ENCODE peak calls at places on chromosomes 3 and 15, in nine cellular contexts. One of them, this sample, is unnamed.

GRCh38 chr15:67835349-67836133 is 4.3 kb downstream of the RNU6-1 start:
- DNase-seq in NB4: no peak
- DNase-seq in IMR-90: no peak
- DNase-seq in RWPE1: no peak
- DNase-seq in T follicular helper cell: no peak
- DNase-seq in cardiac muscle cell: no peak
- DNase-seq in stimulated activated CD4-positive, alpha-beta T cell treated with anti-CD3 and anti-CD28 coated beads, Interleukin-12 subunit alpha, Interleukin-12 subunit beta, amount 100 ng/mL, for 4 hours: no peak
- DNase-seq in iris pigment epithelial cell: no peak
- DNase-seq in body of pancreas: no peak
- DNase-seq in this sample: peak; percentile 84

GRCh38 chr3:172461530-172462138 is 13.4 kb upstream of the GHSR start:
- DNase-seq in NB4: peak; percentile 42
- DNase-seq in IMR-90: peak; percentile 10
- DNase-seq in RWPE1: peak; percentile 56
- DNase-seq in T follicular helper cell: no peak
- DNase-seq in cardiac muscle cell: peak; percentile 37
- DNase-seq in stimulated activated CD4-positive, alpha-beta T cell treated with anti-CD3 and anti-CD28 coated beads, Interleukin-12 subunit alpha, Interleukin-12 subunit beta, amount 100 ng/mL, for 4 hours: no peak
- DNase-seq in iris pigment epithelial cell: peak; percentile 22
- DNase-seq in body of pancreas: no peak
- DNase-seq in this sample: no peak

GRCh38 chr3:46282041-46282440 is 39.8 kb downstream of the CCR3 start:
- DNase-seq in NB4: no peak
- DNase-seq in IMR-90: no peak
- DNase-seq in RWPE1: no peak
- DNase-seq in T follicular helper cell: no peak
- DNase-seq in cardiac muscle cell: no peak
- DNase-seq in stimulated activated CD4-positive, alpha-beta T cell treated with anti-CD3 and anti-CD28 coated beads, Interleukin-12 subunit alpha, Interleukin-12 subunit beta, amount 100 ng/mL, for 4 hours: no peak
- DNase-seq in iris pigment epithelial cell: no peak
- DNase-seq in body of pancreas: no peak
- DNase-seq in this sample: no peak

GRCh38 chr3:177448987-177449975 is 252.0 kb upstream of the TBL1XR1 start:
- DNase-seq in NB4: peak; percentile 96
- DNase-seq in IMR-90: peak; percentile 78
- DNase-seq in RWPE1: peak; percentile 83
- DNase-seq in T follicular helper cell: no peak
- DNase-seq in cardiac muscle cell: no peak
- DNase-seq in stimulated activated CD4-positive, alpha-beta T cell treated with anti-CD3 and anti-CD28 coated beads, Interleukin-12 subunit alpha, Interleukin-12 subunit beta, amount 100 ng/mL, for 4 hours: no peak
- DNase-seq in iris pigment epithelial cell: peak; percentile 97
- DNase-seq in body of pancreas: no peak
- DNase-seq in this sample: no peak

GRCh38 chr15:88913850-88914169 is 631 bp upstream of the MFGE8 start:
- DNase-seq in NB4: no peak
- DNase-seq in IMR-90: no peak
- DNase-seq in RWPE1: no peak
- DNase-seq in T follicular helper cell: no peak
- DNase-seq in cardiac muscle cell: no peak
- DNase-seq in stimulated activated CD4-positive, alpha-beta T cell treated with anti-CD3 and anti-CD28 coated beads, Interleukin-12 subunit alpha, Interleukin-12 subunit beta, amount 100 ng/mL, for 4 hours: no peak
- DNase-seq in iris pigment epithelial cell: no peak
- DNase-seq in body of pancreas: no peak
- DNase-seq in this sample: no peak

GRCh38 chr15:50458301-50458700 is 34.1 kb downstream of the USP8 start:
- DNase-seq in NB4: no peak
- DNase-seq in IMR-90: no peak
- DNase-seq in RWPE1: no peak
- DNase-seq in T follicular helper cell: no peak
- DNase-seq in cardiac muscle cell: no peak
- DNase-seq in stimulated activated CD4-positive, alpha-beta T cell treated with anti-CD3 and anti-CD28 coated beads, Interleukin-12 subunit alpha, Interleukin-12 subunit beta, amount 100 ng/mL, for 4 hours: no peak
- DNase-seq in iris pigment epithelial cell: no peak
- DNase-seq in body of pancreas: no peak
- DNase-seq in this sample: no peak

GRCh38 chr15:38885001-38885400 is 320.4 kb upstream of the RASGRP1 start:
- DNase-seq in NB4: no peak
- DNase-seq in IMR-90: peak; percentile 48
- DNase-seq in RWPE1: no peak
- DNase-seq in T follicular helper cell: no peak
- DNase-seq in cardiac muscle cell: no peak
- DNase-seq in stimulated activated CD4-positive, alpha-beta T cell treated with anti-CD3 and anti-CD28 coated beads, Interleukin-12 subunit alpha, Interleukin-12 subunit beta, amount 100 ng/mL, for 4 hours: no peak
- DNase-seq in iris pigment epithelial cell: peak; percentile 56
- DNase-seq in body of pancreas: no peak
- DNase-seq in this sample: no peak

GRCh38 chr15:42730135-42730534 is 6.8 kb downstream of the CDAN1 start:
- DNase-seq in NB4: peak; percentile 51
- DNase-seq in IMR-90: no peak
- DNase-seq in RWPE1: no peak
- DNase-seq in T follicular helper cell: no peak
- DNase-seq in cardiac muscle cell: no peak
- DNase-seq in stimulated activated CD4-positive, alpha-beta T cell treated with anti-CD3 and anti-CD28 coated beads, Interleukin-12 subunit alpha, Interleukin-12 subunit beta, amount 100 ng/mL, for 4 hours: no peak
- DNase-seq in iris pigment epithelial cell: no peak
- DNase-seq in body of pancreas: no peak
- DNase-seq in this sample: no peak

GRCh38 chr3:129003578-129004112 is 2.5 kb downstream of the EFCC1 start:
- DNase-seq in NB4: no peak
- DNase-seq in IMR-90: no peak
- DNase-seq in RWPE1: peak; percentile 53
- DNase-seq in T follicular helper cell: peak; percentile 42
- DNase-seq in cardiac muscle cell: peak; percentile 64
- DNase-seq in stimulated activated CD4-positive, alpha-beta T cell treated with anti-CD3 and anti-CD28 coated beads, Interleukin-12 subunit alpha, Interleukin-12 subunit beta, amount 100 ng/mL, for 4 hours: peak; percentile 45
- DNase-seq in iris pigment epithelial cell: no peak
- DNase-seq in body of pancreas: peak; percentile 76
- DNase-seq in this sample: peak; percentile 76

GRCh38 chr3:33982269-33982798 is 183.9 kb downstream of the PDCD6IP start:
- DNase-seq in NB4: no peak
- DNase-seq in IMR-90: peak; percentile 63
- DNase-seq in RWPE1: no peak
- DNase-seq in T follicular helper cell: no peak
- DNase-seq in cardiac muscle cell: no peak
- DNase-seq in stimulated activated CD4-positive, alpha-beta T cell treated with anti-CD3 and anti-CD28 coated beads, Interleukin-12 subunit alpha, Interleukin-12 subunit beta, amount 100 ng/mL, for 4 hours: no peak
- DNase-seq in iris pigment epithelial cell: peak; percentile 42
- DNase-seq in body of pancreas: no peak
- DNase-seq in this sample: no peak

GRCh38 chr3:13041113-13041776 is 32.0 kb downstream of the IQSEC1 start:
- DNase-seq in NB4: no peak
- DNase-seq in IMR-90: no peak
- DNase-seq in RWPE1: no peak
- DNase-seq in T follicular helper cell: no peak
- DNase-seq in cardiac muscle cell: no peak
- DNase-seq in stimulated activated CD4-positive, alpha-beta T cell treated with anti-CD3 and anti-CD28 coated beads, Interleukin-12 subunit alpha, Interleukin-12 subunit beta, amount 100 ng/mL, for 4 hours: no peak
- DNase-seq in iris pigment epithelial cell: no peak
- DNase-seq in body of pancreas: no peak
- DNase-seq in this sample: no peak

GRCh38 chr15:40470423-40471104 is at the start of gene CHST14:
- DNase-seq in NB4: peak; percentile 83
- DNase-seq in IMR-90: peak; percentile 43
- DNase-seq in RWPE1: peak; percentile 59
- DNase-seq in T follicular helper cell: peak; percentile 37
- DNase-seq in cardiac muscle cell: peak; percentile 87
- DNase-seq in stimulated activated CD4-positive, alpha-beta T cell treated with anti-CD3 and anti-CD28 coated beads, Interleukin-12 subunit alpha, Interleukin-12 subunit beta, amount 100 ng/mL, for 4 hours: peak; percentile 63
- DNase-seq in iris pigment epithelial cell: peak; percentile 51
- DNase-seq in body of pancreas: peak; percentile 58
- DNase-seq in this sample: peak; percentile 83

GRCh38 chr3:88000853-88001252 is 58.0 kb downstream of the CGGBP1 start:
- DNase-seq in NB4: peak; percentile 37
- DNase-seq in IMR-90: no peak
- DNase-seq in RWPE1: no peak
- DNase-seq in T follicular helper cell: no peak
- DNase-seq in cardiac muscle cell: peak; percentile 38
- DNase-seq in stimulated activated CD4-positive, alpha-beta T cell treated with anti-CD3 and anti-CD28 coated beads, Interleukin-12 subunit alpha, Interleukin-12 subunit beta, amount 100 ng/mL, for 4 hours: no peak
- DNase-seq in iris pigment epithelial cell: no peak
- DNase-seq in body of pancreas: peak; percentile 29
- DNase-seq in this sample: no peak

GRCh38 chr15:85327820-85328219 is 52.6 kb upstream of the AKAP13 start:
- DNase-seq in NB4: no peak
- DNase-seq in IMR-90: no peak
- DNase-seq in RWPE1: no peak
- DNase-seq in T follicular helper cell: no peak
- DNase-seq in cardiac muscle cell: no peak
- DNase-seq in stimulated activated CD4-positive, alpha-beta T cell treated with anti-CD3 and anti-CD28 coated beads, Interleukin-12 subunit alpha, Interleukin-12 subunit beta, amount 100 ng/mL, for 4 hours: no peak
- DNase-seq in iris pigment epithelial cell: no peak
- DNase-seq in body of pancreas: no peak
- DNase-seq in this sample: no peak

This sample was measured in posterior vena cava.